ENCODE peak calls at places on chromosomes 12 and 14, in seven cellular contexts. W is AG09309, P is GM20000, L is uterus, G is GM13977, E is fibroblast of villous mesenchyme, C is astrocyte. B is an unnamed sample.

GRCh38 chr14:52131640-52132320 is 62.9 kb upstream of the NID2 start:
- DNase-seq in W (peak; percentile 73), P (peak; percentile 64), L (peak; percentile 92), G (peak; percentile 70), E (peak; percentile 97), C (peak; percentile 75), B (peak; percentile 64)

GRCh38 chr12:65557425-65558167 is 266.7 kb upstream of the HMGA2 start:
- DNase-seq in W (no peak), P (no peak), L (no peak), G (no peak), E (no peak), C (no peak), B (no peak)

GRCh38 chr12:84973026-84973425 is 60.4 kb upstream of the SLC6A15 start:
- DNase-seq in W (no peak), P (no peak), L (no peak), G (no peak), E (no peak), C (no peak), B (no peak)

GRCh38 chr12:5430639-5431603 is 987 bp upstream of the NTF3 start:
- DNase-seq in W (no peak), P (no peak), L (no peak), G (no peak), E (no peak), C (no peak), B (no peak)

GRCh38 chr12:6044082-6044481 is 80.4 kb downstream of the VWF start:
- DNase-seq in W (no peak), P (no peak), L (no peak), G (no peak), E (no peak), C (no peak), B (no peak)

GRCh38 chr12:59808317-59808910 is 212.6 kb downstream of the SLC16A7 start:
- DNase-seq in W (no peak), P (peak; percentile 50), L (no peak), G (peak; percentile 45), E (peak; percentile 47), C (peak; percentile 16), B (no peak)

GRCh38 chr14:38039526-38039925 is 168.2 kb upstream of the SSTR1 start:
- DNase-seq in W (peak; percentile 71), P (no peak), L (no peak), G (no peak), E (peak; percentile 80), C (no peak), B (no peak)

GRCh38 chr12:10354502-10354901 is 35.3 kb downstream of the KLRK1 start:
- DNase-seq in W (no peak), P (no peak), L (no peak), G (no peak), E (peak; percentile 37), C (peak; percentile 11), B (no peak)

GRCh38 chr12:64304571-64304970 is 82.5 kb upstream of the KICS2 start:
- DNase-seq in W (no peak), P (no peak), L (no peak), G (no peak), E (no peak), C (no peak), B (no peak)

GRCh38 chr14:102501751-102502315 is 7.7 kb downstream of the ANKRD9 start:
- DNase-seq in W (no peak), P (no peak), L (no peak), G (no peak), E (no peak), C (no peak), B (no peak)

GRCh38 chr14:59777006-59777579 is 93.5 kb downstream of the RTN1 start:
- DNase-seq in W (no peak), P (no peak), L (no peak), G (no peak), E (no peak), C (no peak), B (no peak)

GRCh38 chr12:8829128-8829524 is 6.7 kb downstream of the A2ML1 start:
- DNase-seq in W (no peak), P (no peak), L (no peak), G (no peak), E (no peak), C (no peak), B (no peak)

GRCh38 chr14:96143906-96144305 is 60.7 kb upstream of the BDKRB2 start:
- DNase-seq in W (no peak), P (no peak), L (no peak), G (no peak), E (peak; percentile 62), C (peak; percentile 73), B (no peak)

GRCh38 chr14:53526190-53526589 is 373.1 kb upstream of the DDHD1 start:
- DNase-seq in W (no peak), P (no peak), L (no peak), G (no peak), E (no peak), C (no peak), B (no peak)

GRCh38 chr12:44053550-44054243 is 217.8 kb downstream of the TMEM117 start:
- DNase-seq in W (peak; percentile 63), P (no peak), L (no peak), G (no peak), E (no peak), C (peak; percentile 82), B (no peak)

GRCh38 chr14:71103662-71104484 is 196.6 kb downstream of the PCNX1 start:
- DNase-seq in W (no peak), P (peak; percentile 57), L (no peak), G (peak; percentile 58), E (peak; percentile 83), C (peak; percentile 44), B (no peak)

GRCh38 chr12:20259786-20260185 is 108.6 kb upstream of the PDE3A start:
- DNase-seq in W (no peak), P (no peak), L (no peak), G (no peak), E (no peak), C (peak; percentile 51), B (no peak)

GRCh38 chr12:45299132-45299692 is 83.3 kb downstream of the ANO6 start:
- DNase-seq in W (peak; percentile 53), P (no peak), L (no peak), G (no peak), E (peak; percentile 73), C (peak; percentile 74), B (no peak)

GRCh38 chr14:93184391-93185332 is at the start of the genes LYSET and MOAP1:
- DNase-seq in W (peak; percentile 21), P (peak; percentile 98), L (peak; percentile 84), G (peak; percentile 96), E (peak; percentile 89), C (peak; percentile 73), B (peak; percentile 85)
- TF ChIP-seq CTCF in W (no peak), P (no peak), L (peak; percentile 29), G (peak; percentile 26), E (no peak), C (no peak), B (no peak)

GRCh38 chr12:57433370-57433769 is 1.2 kb upstream of the INHBC start:
- DNase-seq in W (no peak), P (no peak), L (no peak), G (no peak), E (no peak), C (no peak), B (no peak)

GRCh38 chr12:57430931-57431566 is at the start of gene R3HDM2:
- DNase-seq in W (peak; percentile 71), P (peak; percentile 98), L (peak; percentile 96), G (peak; percentile 98), E (peak; percentile 96), C (peak; percentile 90), B (peak; percentile 96)

GRCh38 chr12:57435288-57435687 is 704 bp downstream of the INHBC start:
- DNase-seq in W (no peak), P (no peak), L (no peak), G (no peak), E (no peak), C (no peak), B (no peak)

GRCh38 chr12:57430117-57430930 is 519 bp downstream of the R3HDM2 start:
- DNase-seq in W (no peak), P (peak; percentile 93), L (peak; percentile 32), G (peak; percentile 41), E (peak; percentile 49), C (peak; percentile 26), B (no peak)

DNA sequence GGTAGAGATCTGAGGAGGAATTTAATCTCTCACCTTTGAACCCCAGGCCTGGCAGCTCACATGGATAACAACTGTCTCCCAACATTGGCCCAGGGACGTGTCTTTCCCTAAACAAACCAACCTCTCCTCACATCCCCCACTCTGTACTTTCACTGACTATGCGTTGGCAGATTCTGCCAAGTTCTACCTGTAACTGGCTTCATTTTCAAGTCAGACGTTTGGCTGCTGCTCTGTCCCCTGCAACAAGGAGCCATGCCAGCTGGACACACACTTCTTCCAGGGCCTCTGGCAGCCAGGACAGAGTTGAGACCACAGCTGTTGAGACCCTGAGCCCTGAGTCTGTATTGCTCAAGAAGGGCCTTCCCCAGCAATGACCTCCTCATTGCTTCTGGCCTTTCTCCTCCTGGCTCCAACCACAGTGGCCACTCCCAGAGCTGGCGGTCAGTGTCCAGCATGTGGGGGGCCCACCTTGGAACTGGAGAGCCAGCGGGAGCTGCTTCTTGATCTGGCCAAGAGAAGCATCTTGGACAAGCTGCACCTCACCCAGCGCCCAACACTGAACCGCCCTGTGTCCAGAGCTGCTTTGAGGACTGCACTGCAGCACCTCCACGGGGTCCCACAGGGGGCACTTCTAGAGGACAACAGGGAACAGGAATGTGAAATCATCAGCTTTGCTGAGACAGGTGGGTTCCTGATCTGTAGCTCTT is at the start of gene INHBC:
- DNase-seq in W (no peak), P (no peak), L (peak; percentile 8), G (no peak), E (no peak), C (no peak), B (no peak)
- TF ChIP-seq CTCF in W (no peak), P (no peak), L (no peak), G (no peak), E (no peak), C (no peak), B (no peak)

DNA sequence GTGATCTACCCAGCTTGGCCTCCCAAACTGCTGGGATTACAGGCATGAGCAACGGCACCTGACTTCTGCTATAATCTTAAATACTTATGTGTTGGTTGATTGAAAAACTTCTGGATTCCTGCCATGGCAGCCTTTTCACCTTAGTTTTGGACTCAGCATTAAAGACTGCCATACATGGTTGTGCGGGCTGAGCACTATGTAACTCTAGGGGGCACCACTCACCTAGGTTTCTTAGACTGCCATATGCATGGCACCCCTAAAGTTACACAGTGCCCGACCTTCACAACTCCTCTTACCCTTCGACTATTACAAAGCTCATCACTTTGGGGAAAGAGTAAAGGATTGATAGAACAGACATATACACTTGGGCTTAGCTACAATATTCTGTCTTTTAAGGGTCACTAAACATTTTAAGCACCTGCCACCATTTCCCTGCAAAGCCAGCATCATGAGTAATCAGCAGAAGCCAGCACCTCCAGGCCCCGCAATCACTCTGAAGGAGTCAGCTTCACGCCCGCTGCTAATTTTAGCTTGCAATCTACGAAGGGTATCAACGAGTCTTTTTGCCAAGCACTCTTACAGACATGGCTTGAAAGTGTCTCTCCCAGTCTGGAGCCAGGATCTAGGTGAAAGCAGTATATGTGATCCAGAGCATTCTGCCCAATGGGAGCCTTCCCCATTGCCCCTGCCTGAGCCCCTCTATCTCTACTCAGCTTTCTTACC is 59.8 kb downstream of the SUDS3 start:
- DNase-seq in W (no peak), P (peak; percentile 14), L (no peak), G (peak; percentile 36), E (no peak), C (no peak), B (no peak)
- TF ChIP-seq CTCF in W (peak; percentile 11), P (peak; percentile 35), L (no peak), G (peak; percentile 48), E (peak; percentile 9), C (no peak), B (no peak)

GRCh38 chr14:34865889-34866574 is 9.1 kb downstream of the BAZ1A start:
- DNase-seq in W (no peak), P (no peak), L (no peak), G (no peak), E (no peak), C (no peak), B (no peak)
- TF ChIP-seq CTCF in W (no peak), P (no peak), L (no peak), G (no peak), E (no peak), C (no peak), B (no peak)